ENCODE peak calls at places on chromosome 2, in ten cellular contexts. I is naive B cell; B is activated T-helper 1 cell treated with anti-CD3 and anti-CD28 coated beads, Interleukin-12 subunit alpha, Interleukin-12 subunit beta, Interleukin-2, Interleukin-4 antibody, amounts not matched to agents 30 ng/mL and 10 ng/mL and 1 ng/mL, durations not matched to agents 14 hours and 24 hours and 36 hours; Y is stimulated activated CD4-positive, alpha-beta T cell treated with anti-CD3 and anti-CD28 coated beads, TNF-alpha, amount 100 ng/mL, for 24 hours; G is HEK293T; N is HTR-8/SVneo; O is trophoblast cell; X is activated T-cell treated with anti-CD3 and anti-CD28 coated beads, Interleukin-2, amount 50 U/mL, for 1 hour; D is ureter; A is GM06990. P is an unnamed sample.

GRCh38 chr2:197805598-197806316 is 1.4 kb downstream of the PLCL1 start:
- DNase-seq in I (no peak), B (no peak), Y (no peak), G (no peak), N (no peak), O (no peak), X (no peak), D (no peak), A (no peak), P (no peak)

GRCh38 chr2:55743583-55743982 is 49.9 kb upstream of the PNPT1 start:
- DNase-seq in I (no peak), B (no peak), Y (no peak), G (no peak), N (peak; percentile 12), O (no peak), X (no peak), D (no peak), A (no peak), P (no peak)

GRCh38 chr2:136247204-136247990 is 129.4 kb upstream of the CXCR4 start:
- DNase-seq in I (no peak), B (no peak), Y (no peak), G (no peak), N (no peak), O (no peak), X (no peak), D (no peak), A (no peak), P (no peak)

GRCh38 chr2:121643877-121644276 is 5.4 kb downstream of the CLASP1 start:
- DNase-seq in I (no peak), B (no peak), Y (no peak), G (no peak), N (no peak), O (no peak), X (no peak), D (no peak), A (no peak), P (no peak)

GRCh38 chr2:223779877-223780276 is 57.5 kb downstream of the AP1S3 start:
- DNase-seq in I (peak; percentile 57), B (peak; percentile 9), Y (no peak), G (peak; percentile 71), N (peak; percentile 46), O (peak; percentile 13), X (peak; percentile 23), D (no peak), A (peak; percentile 59), P (peak; percentile 79)

GRCh38 chr2:44335806-44336538 is 25.3 kb downstream of the PREPL start:
- DNase-seq in I (no peak), B (no peak), Y (no peak), G (no peak), N (no peak), O (no peak), X (no peak), D (no peak), A (no peak), P (no peak)

GRCh38 chr2:69499966-69500365 is 62.7 kb upstream of the NFU1 start:
- DNase-seq in I (no peak), B (no peak), Y (no peak), G (no peak), N (no peak), O (no peak), X (no peak), D (no peak), A (no peak), P (no peak)

GRCh38 chr2:10534514-10535250 is 86.6 kb upstream of the ODC1 start:
- DNase-seq in I (no peak), B (no peak), Y (no peak), G (no peak), N (peak; percentile 64), O (peak; percentile 77), X (no peak), D (no peak), A (no peak), P (no peak)

GRCh38 chr2:231413456-231413855 is 17.9 kb downstream of the B3GNT7 start:
- DNase-seq in I (no peak), B (no peak), Y (no peak), G (peak; percentile 3), N (no peak), O (no peak), X (no peak), D (no peak), A (no peak), P (no peak)

GRCh38 chr2:190466819-190467444 is 58.8 kb downstream of the MFSD6 start:
- DNase-seq in I (no peak), B (no peak), Y (no peak), G (peak; percentile 39), N (no peak), O (no peak), X (no peak), D (no peak), A (no peak), P (no peak)

GRCh38 chr2:163625632-163626031 is 110.2 kb downstream of the FIGN start:
- DNase-seq in I (no peak), B (no peak), Y (no peak), G (no peak), N (no peak), O (no peak), X (no peak), D (no peak), A (no peak), P (no peak)

GRCh38 chr2:55839182-55839819 is 84.3 kb downstream of the EFEMP1 start:
- DNase-seq in I (no peak), B (no peak), Y (no peak), G (no peak), N (peak; percentile 33), O (peak; percentile 83), X (no peak), D (no peak), A (no peak), P (no peak)

GRCh38 chr2:74448771-74449170 is 6.1 kb upstream of the INO80B start:
- DNase-seq in I (no peak), B (no peak), Y (no peak), G (no peak), N (no peak), O (no peak), X (no peak), D (no peak), A (no peak), P (no peak)

GRCh38 chr2:59589881-59590280 is 963.6 kb downstream of the BCL11A start:
- DNase-seq in I (no peak), B (no peak), Y (no peak), G (no peak), N (no peak), O (no peak), X (no peak), D (no peak), A (no peak), P (peak; percentile 33)

GRCh38 chr2:241003830-241004564 is 5.6 kb downstream of the SNED1 start:
- DNase-seq in I (no peak), B (no peak), Y (no peak), G (no peak), N (no peak), O (no peak), X (peak; percentile 15), D (peak; percentile 12), A (no peak), P (no peak)

GRCh38 chr2:133789743-133790142 is 221.5 kb upstream of the NCKAP5 start:
- DNase-seq in I (no peak), B (no peak), Y (no peak), G (no peak), N (no peak), O (no peak), X (no peak), D (no peak), A (no peak), P (no peak)

GRCh38 chr2:239805414-239805813 is 219.7 kb downstream of the NDUFA10 start:
- DNase-seq in I (no peak), B (no peak), Y (no peak), G (no peak), N (no peak), O (no peak), X (no peak), D (no peak), A (no peak), P (no peak)

P was measured in SK-MEL-5.